ENCODE peak calls at places on chromosomes 1 and 21, in seven cellular contexts. T is hepatic stellate cell, O is EH, M is heart left ventricle, G is T1000, H is Right ventricle myocardium superior, E is ACHN. K is an unnamed sample.

GRCh38 chr1:159054427-159054826 is 22.1 kb downstream of the AIM2 start:
- DNase-seq in M (no peak), T (no peak), O (peak), H (no peak), G (no peak), E (no peak), K (no peak)

GRCh38 chr1:16199157-16199501 is 13.3 kb downstream of the ARHGEF19 start:
- DNase-seq in O (no peak), G (no peak), H (no peak), T (no peak), E (no peak), M (no peak), K (no peak)

GRCh38 chr1:26993237-26994019 is at the start of gene TRNP1:
- DNase-seq in O (peak), E (peak), H (peak), M (peak), G (peak), T (peak), K (peak)

GRCh38 chr1:224629965-224630364 is 13.8 kb downstream of the CNIH3 start:
- DNase-seq in H (no peak), G (no peak), T (no peak), O (no peak), M (no peak), E (no peak), K (no peak)

GRCh38 chr1:21319447-21320407 is 29.5 kb upstream of the ECE1 start:
- DNase-seq in G (no peak), E (no peak), M (no peak), O (no peak), H (no peak), T (no peak), K (no peak)

GRCh38 chr1:221437924-221438323 is 304.0 kb downstream of the DUSP10 start:
- DNase-seq in T (no peak), G (no peak), O (peak), M (no peak), H (no peak), E (no peak), K (no peak)

GRCh38 chr1:99672500-99673213 is 26.7 kb downstream of the PALMD start:
- DNase-seq in G (no peak), E (no peak), H (peak), O (peak), T (no peak), M (peak), K (no peak)

GRCh38 chr1:6180578-6181311 is 624 bp upstream of the CHD5 start:
- DNase-seq in M (no peak), O (no peak), H (no peak), E (no peak), G (no peak), T (no peak), K (no peak)

GRCh38 chr21:18298228-18298627 is 53.6 kb downstream of the CHODL start:
- DNase-seq in O (no peak), H (no peak), M (no peak), G (no peak), T (no peak), E (no peak), K (no peak)

GRCh38 chr1:11790880-11791715 is 14.7 kb downstream of the MTHFR start:
- DNase-seq in M (peak), G (no peak), H (peak), T (peak), E (no peak), O (peak), K (peak)

GRCh38 chr1:214678386-214678785 is 75.4 kb downstream of the CENPF start:
- DNase-seq in M (no peak), O (peak), H (no peak), G (no peak), T (peak), E (no peak), K (no peak)

GRCh38 chr1:76176020-76176419 is 101.5 kb downstream of the ST6GALNAC3 start:
- DNase-seq in H (no peak), M (no peak), O (no peak), T (no peak), G (no peak), E (no peak), K (no peak)

GRCh38 chr1:169588112-169588511 is 1.8 kb upstream of the F5 start:
- DNase-seq in H (no peak), G (no peak), T (no peak), E (no peak), O (no peak), M (no peak), K (no peak)

GRCh38 chr1:218034464-218034863 is 250.6 kb upstream of the RRP15 start:
- DNase-seq in O (no peak), E (no peak), G (no peak), M (no peak), H (no peak), T (no peak), K (no peak)

GRCh38 chr1:158972841-158973240 is 36.9 kb upstream of the IFI16 start:
- DNase-seq in M (no peak), E (peak), O (no peak), H (no peak), T (no peak), G (no peak), K (no peak)

GRCh38 chr1:64624446-64624766 is 120.5 kb upstream of the RAVER2 start:
- DNase-seq in E (peak), H (no peak), M (peak), O (peak), G (no peak), T (peak), K (no peak)

GRCh38 chr1:111406325-111406768 is 21.2 kb downstream of the OVGP1 start:
- DNase-seq in O (peak), G (no peak), E (no peak), H (no peak), T (no peak), M (peak), K (no peak)

GRCh38 chr1:147821883-147822282 is 61.5 kb upstream of the GJA5 start:
- DNase-seq in M (peak), O (peak), H (no peak), E (no peak), T (no peak), G (no peak), K (no peak)

GRCh38 chr1:206803221-206803730 is 31.0 kb upstream of the IL10 start:
- DNase-seq in H (no peak), O (no peak), G (no peak), M (no peak), E (no peak), T (no peak), K (no peak)

GRCh38 chr1:167479331-167479979 is 38.9 kb downstream of the CD247 start:
- DNase-seq in H (no peak), E (no peak), T (no peak), M (no peak), G (no peak), O (no peak), K (no peak)

GRCh38 chr1:179156026-179156425 is 73.5 kb downstream of the ABL2 start:
- DNase-seq in H (no peak), T (no peak), M (no peak), G (no peak), E (no peak), O (no peak), K (no peak)

GRCh38 chr1:17605582-17606344 is 66.3 kb downstream of the ARHGEF10L start:
- DNase-seq in M (peak), G (no peak), T (peak), E (no peak), H (peak), O (peak), K (peak)

GRCh38 chr1:39295901-39296300 is 91.4 kb downstream of the MACF1 start:
- DNase-seq in O (no peak), M (no peak), T (no peak), H (no peak), E (no peak), G (no peak), K (no peak)

GRCh38 chr1:42439940-42440339 is 15.9 kb downstream of the ZMYND12 start:
- DNase-seq in H (no peak), M (no peak), O (peak), T (peak), E (peak), G (no peak), K (no peak)

GRCh38 chr1:63813829-63814277 is 40.0 kb downstream of the ROR1 start:
- DNase-seq in H (no peak), M (no peak), G (no peak), E (peak), T (peak), O (no peak), K (no peak)

GRCh38 chr1:15246960-15247614 is at the start of gene FHAD1:
- DNase-seq in M (no peak), E (peak), H (peak), T (peak), O (peak), G (peak), K (peak)

GRCh38 chr1:204464174-204464573 is 30.4 kb downstream of the PIK3C2B start:
- DNase-seq in E (no peak), O (no peak), M (no peak), G (no peak), H (no peak), T (no peak), K (no peak)

GRCh38 chr1:185409763-185410528 is 92.9 kb upstream of the IVNS1ABP start:
- DNase-seq in T (no peak), G (no peak), O (peak), H (no peak), E (no peak), M (no peak), K (no peak)

GRCh38 chr1:23168079-23168461 is 586 bp downstream of the LUZP1 start:
- DNase-seq in M (peak), E (no peak), H (peak), T (no peak), O (no peak), G (no peak), K (peak)

K was measured in sciatic nerve.